ENCODE peak calls at places on chromosome 2, in ten cellular contexts. One of them, this sample, is unnamed.

GRCh38 chr2:139439100-139439499 is 658.9 kb upstream of the NXPH2 start:
- DNase-seq in ELF-1: no peak
- DNase-seq in stimulated activated CD4-positive, alpha-beta T cell treated with anti-CD3 and anti-CD28 coated beads, Interleukin-2, amount 100 ng/mL, for 48 hours: no peak
- DNase-seq in T-helper 22 cell: no peak
- DNase-seq in NCI-H1436: no peak
- DNase-seq in activated effector memory CD4-positive, alpha-beta T cell treated with Interleukin-2 at 50 U/mL for 16 hours: no peak
- DNase-seq in ACHN: no peak
- DNase-seq in HTR-8/SVneo: no peak
- DNase-seq in lower leg skin: no peak
- DNase-seq in cardiac fibroblast: no peak
- DNase-seq in this sample: no peak

GRCh38 chr2:226705965-226706364 is 93.7 kb downstream of the IRS1 start:
- DNase-seq in ELF-1: no peak
- DNase-seq in T-helper 22 cell: no peak
- DNase-seq in lower leg skin: no peak
- DNase-seq in HTR-8/SVneo: no peak
- DNase-seq in activated effector memory CD4-positive, alpha-beta T cell treated with Interleukin-2 at 50 U/mL for 16 hours: no peak
- DNase-seq in ACHN: no peak
- DNase-seq in stimulated activated CD4-positive, alpha-beta T cell treated with anti-CD3 and anti-CD28 coated beads, Interleukin-2, amount 100 ng/mL, for 48 hours: no peak
- DNase-seq in NCI-H1436: no peak
- DNase-seq in cardiac fibroblast: no peak
- DNase-seq in this sample: no peak

GRCh38 chr2:43737097-43737854 is 36.6 kb upstream of the DYNC2LI1 start:
- DNase-seq in NCI-H1436: no peak
- DNase-seq in stimulated activated CD4-positive, alpha-beta T cell treated with anti-CD3 and anti-CD28 coated beads, Interleukin-2, amount 100 ng/mL, for 48 hours: no peak
- DNase-seq in activated effector memory CD4-positive, alpha-beta T cell treated with Interleukin-2 at 50 U/mL for 16 hours: no peak
- DNase-seq in cardiac fibroblast: peak
- DNase-seq in ACHN: peak
- DNase-seq in T-helper 22 cell: no peak
- DNase-seq in ELF-1: peak
- DNase-seq in HTR-8/SVneo: peak
- DNase-seq in lower leg skin: no peak
- DNase-seq in this sample: no peak

GRCh38 chr2:17289669-17290068 is 228.6 kb downstream of the RAD51AP2 start:
- DNase-seq in cardiac fibroblast: no peak
- DNase-seq in activated effector memory CD4-positive, alpha-beta T cell treated with Interleukin-2 at 50 U/mL for 16 hours: no peak
- DNase-seq in HTR-8/SVneo: no peak
- DNase-seq in lower leg skin: no peak
- DNase-seq in NCI-H1436: no peak
- DNase-seq in ELF-1: no peak
- DNase-seq in stimulated activated CD4-positive, alpha-beta T cell treated with anti-CD3 and anti-CD28 coated beads, Interleukin-2, amount 100 ng/mL, for 48 hours: no peak
- DNase-seq in ACHN: no peak
- DNase-seq in T-helper 22 cell: no peak
- DNase-seq in this sample: no peak

GRCh38 chr2:200471324-200471848 is 38.5 kb downstream of the KCTD18 start:
- DNase-seq in HTR-8/SVneo: peak
- DNase-seq in activated effector memory CD4-positive, alpha-beta T cell treated with Interleukin-2 at 50 U/mL for 16 hours: no peak
- DNase-seq in NCI-H1436: peak
- DNase-seq in stimulated activated CD4-positive, alpha-beta T cell treated with anti-CD3 and anti-CD28 coated beads, Interleukin-2, amount 100 ng/mL, for 48 hours: peak
- DNase-seq in ELF-1: no peak
- DNase-seq in ACHN: peak
- DNase-seq in lower leg skin: no peak
- DNase-seq in T-helper 22 cell: peak
- DNase-seq in cardiac fibroblast: peak
- DNase-seq in this sample: no peak

GRCh38 chr2:75892490-75892889 is 181.8 kb upstream of the GCFC2 start:
- DNase-seq in ACHN: no peak
- DNase-seq in lower leg skin: no peak
- DNase-seq in activated effector memory CD4-positive, alpha-beta T cell treated with Interleukin-2 at 50 U/mL for 16 hours: no peak
- DNase-seq in ELF-1: no peak
- DNase-seq in cardiac fibroblast: no peak
- DNase-seq in HTR-8/SVneo: no peak
- DNase-seq in stimulated activated CD4-positive, alpha-beta T cell treated with anti-CD3 and anti-CD28 coated beads, Interleukin-2, amount 100 ng/mL, for 48 hours: no peak
- DNase-seq in NCI-H1436: no peak
- DNase-seq in T-helper 22 cell: no peak
- DNase-seq in this sample: no peak

GRCh38 chr2:115739574-115739973 is 1297.1 kb downstream of the DPP10 start:
- DNase-seq in stimulated activated CD4-positive, alpha-beta T cell treated with anti-CD3 and anti-CD28 coated beads, Interleukin-2, amount 100 ng/mL, for 48 hours: no peak
- DNase-seq in NCI-H1436: no peak
- DNase-seq in ELF-1: no peak
- DNase-seq in lower leg skin: no peak
- DNase-seq in ACHN: peak
- DNase-seq in HTR-8/SVneo: no peak
- DNase-seq in T-helper 22 cell: no peak
- DNase-seq in activated effector memory CD4-positive, alpha-beta T cell treated with Interleukin-2 at 50 U/mL for 16 hours: no peak
- DNase-seq in cardiac fibroblast: no peak
- DNase-seq in this sample: peak

GRCh38 chr2:223734346-223734745 is 103.0 kb downstream of the AP1S3 start:
- DNase-seq in NCI-H1436: no peak
- DNase-seq in ELF-1: no peak
- DNase-seq in T-helper 22 cell: no peak
- DNase-seq in activated effector memory CD4-positive, alpha-beta T cell treated with Interleukin-2 at 50 U/mL for 16 hours: no peak
- DNase-seq in cardiac fibroblast: peak
- DNase-seq in lower leg skin: no peak
- DNase-seq in stimulated activated CD4-positive, alpha-beta T cell treated with anti-CD3 and anti-CD28 coated beads, Interleukin-2, amount 100 ng/mL, for 48 hours: no peak
- DNase-seq in ACHN: no peak
- DNase-seq in HTR-8/SVneo: no peak
- DNase-seq in this sample: no peak

GRCh38 chr2:181656450-181657261 is at the start of gene CERKL:
- DNase-seq in ELF-1: peak
- DNase-seq in activated effector memory CD4-positive, alpha-beta T cell treated with Interleukin-2 at 50 U/mL for 16 hours: no peak
- DNase-seq in ACHN: peak
- DNase-seq in stimulated activated CD4-positive, alpha-beta T cell treated with anti-CD3 and anti-CD28 coated beads, Interleukin-2, amount 100 ng/mL, for 48 hours: no peak
- DNase-seq in T-helper 22 cell: no peak
- DNase-seq in HTR-8/SVneo: peak
- DNase-seq in cardiac fibroblast: peak
- DNase-seq in NCI-H1436: no peak
- DNase-seq in lower leg skin: no peak
- DNase-seq in this sample: peak

GRCh38 chr2:8389373-8390108 is 292.3 kb upstream of the ID2 start:
- DNase-seq in ELF-1: no peak
- DNase-seq in lower leg skin: no peak
- DNase-seq in ACHN: no peak
- DNase-seq in NCI-H1436: no peak
- DNase-seq in HTR-8/SVneo: no peak
- DNase-seq in stimulated activated CD4-positive, alpha-beta T cell treated with anti-CD3 and anti-CD28 coated beads, Interleukin-2, amount 100 ng/mL, for 48 hours: no peak
- DNase-seq in activated effector memory CD4-positive, alpha-beta T cell treated with Interleukin-2 at 50 U/mL for 16 hours: no peak
- DNase-seq in T-helper 22 cell: no peak
- DNase-seq in cardiac fibroblast: peak
- DNase-seq in this sample: no peak

GRCh38 chr2:171159326-171160118 is 1.2 kb downstream of the TLK1 start:
- DNase-seq in ELF-1: peak
- DNase-seq in lower leg skin: peak
- DNase-seq in NCI-H1436: peak
- DNase-seq in ACHN: peak
- DNase-seq in stimulated activated CD4-positive, alpha-beta T cell treated with anti-CD3 and anti-CD28 coated beads, Interleukin-2, amount 100 ng/mL, for 48 hours: peak
- DNase-seq in T-helper 22 cell: peak
- DNase-seq in HTR-8/SVneo: peak
- DNase-seq in cardiac fibroblast: peak
- DNase-seq in activated effector memory CD4-positive, alpha-beta T cell treated with Interleukin-2 at 50 U/mL for 16 hours: peak
- DNase-seq in this sample: peak

GRCh38 chr2:127128508-127128907 is 21.6 kb upstream of the BIN1 start:
- DNase-seq in stimulated activated CD4-positive, alpha-beta T cell treated with anti-CD3 and anti-CD28 coated beads, Interleukin-2, amount 100 ng/mL, for 48 hours: no peak
- DNase-seq in NCI-H1436: no peak
- DNase-seq in activated effector memory CD4-positive, alpha-beta T cell treated with Interleukin-2 at 50 U/mL for 16 hours: no peak
- DNase-seq in T-helper 22 cell: no peak
- DNase-seq in ACHN: no peak
- DNase-seq in cardiac fibroblast: no peak
- DNase-seq in lower leg skin: no peak
- DNase-seq in ELF-1: peak
- DNase-seq in HTR-8/SVneo: no peak
- DNase-seq in this sample: no peak

GRCh38 chr2:196586511-196586991 is 53.0 kb upstream of the CCDC150 start:
- DNase-seq in ACHN: peak
- DNase-seq in stimulated activated CD4-positive, alpha-beta T cell treated with anti-CD3 and anti-CD28 coated beads, Interleukin-2, amount 100 ng/mL, for 48 hours: no peak
- DNase-seq in ELF-1: no peak
- DNase-seq in cardiac fibroblast: peak
- DNase-seq in activated effector memory CD4-positive, alpha-beta T cell treated with Interleukin-2 at 50 U/mL for 16 hours: no peak
- DNase-seq in lower leg skin: no peak
- DNase-seq in HTR-8/SVneo: peak
- DNase-seq in NCI-H1436: no peak
- DNase-seq in T-helper 22 cell: no peak
- DNase-seq in this sample: no peak

GRCh38 chr2:128547667-128548066 is 229.0 kb upstream of the HS6ST1 start:
- DNase-seq in HTR-8/SVneo: no peak
- DNase-seq in T-helper 22 cell: no peak
- DNase-seq in cardiac fibroblast: no peak
- DNase-seq in NCI-H1436: no peak
- DNase-seq in ELF-1: peak
- DNase-seq in stimulated activated CD4-positive, alpha-beta T cell treated with anti-CD3 and anti-CD28 coated beads, Interleukin-2, amount 100 ng/mL, for 48 hours: no peak
- DNase-seq in activated effector memory CD4-positive, alpha-beta T cell treated with Interleukin-2 at 50 U/mL for 16 hours: no peak
- DNase-seq in ACHN: no peak
- DNase-seq in lower leg skin: no peak
- DNase-seq in this sample: no peak

GRCh38 chr2:56183643-56184499 is at the start of gene CCDC85A:
- DNase-seq in NCI-H1436: peak
- DNase-seq in T-helper 22 cell: no peak
- DNase-seq in ELF-1: peak
- DNase-seq in stimulated activated CD4-positive, alpha-beta T cell treated with anti-CD3 and anti-CD28 coated beads, Interleukin-2, amount 100 ng/mL, for 48 hours: peak
- DNase-seq in cardiac fibroblast: peak
- DNase-seq in lower leg skin: peak
- DNase-seq in activated effector memory CD4-positive, alpha-beta T cell treated with Interleukin-2 at 50 U/mL for 16 hours: peak
- DNase-seq in ACHN: peak
- DNase-seq in HTR-8/SVneo: peak
- DNase-seq in this sample: peak

GRCh38 chr2:84971799-84972790 is 1.1 kb downstream of the KCMF1 start:
- DNase-seq in T-helper 22 cell: peak
- DNase-seq in cardiac fibroblast: peak
- DNase-seq in NCI-H1436: no peak
- DNase-seq in activated effector memory CD4-positive, alpha-beta T cell treated with Interleukin-2 at 50 U/mL for 16 hours: peak
- DNase-seq in ELF-1: peak
- DNase-seq in lower leg skin: peak
- DNase-seq in ACHN: peak
- DNase-seq in HTR-8/SVneo: no peak
- DNase-seq in stimulated activated CD4-positive, alpha-beta T cell treated with anti-CD3 and anti-CD28 coated beads, Interleukin-2, amount 100 ng/mL, for 48 hours: peak
- DNase-seq in this sample: peak

GRCh38 chr2:73089270-73090030 is 17.9 kb upstream of the SFXN5 start:
- DNase-seq in ELF-1: peak
- DNase-seq in stimulated activated CD4-positive, alpha-beta T cell treated with anti-CD3 and anti-CD28 coated beads, Interleukin-2, amount 100 ng/mL, for 48 hours: no peak
- DNase-seq in HTR-8/SVneo: peak
- DNase-seq in NCI-H1436: no peak
- DNase-seq in lower leg skin: no peak
- DNase-seq in activated effector memory CD4-positive, alpha-beta T cell treated with Interleukin-2 at 50 U/mL for 16 hours: no peak
- DNase-seq in cardiac fibroblast: peak
- DNase-seq in T-helper 22 cell: no peak
- DNase-seq in ACHN: peak
- DNase-seq in this sample: no peak

GRCh38 chr2:224640694-224641093 is 55.5 kb upstream of the CUL3 start:
- DNase-seq in NCI-H1436: no peak
- DNase-seq in lower leg skin: no peak
- DNase-seq in HTR-8/SVneo: no peak
- DNase-seq in ACHN: no peak
- DNase-seq in cardiac fibroblast: no peak
- DNase-seq in T-helper 22 cell: no peak
- DNase-seq in stimulated activated CD4-positive, alpha-beta T cell treated with anti-CD3 and anti-CD28 coated beads, Interleukin-2, amount 100 ng/mL, for 48 hours: no peak
- DNase-seq in activated effector memory CD4-positive, alpha-beta T cell treated with Interleukin-2 at 50 U/mL for 16 hours: no peak
- DNase-seq in ELF-1: no peak
- DNase-seq in this sample: no peak

GRCh38 chr2:145987797-145988196 is 1467.9 kb upstream of the ZEB2 start:
- DNase-seq in cardiac fibroblast: no peak
- DNase-seq in T-helper 22 cell: no peak
- DNase-seq in activated effector memory CD4-positive, alpha-beta T cell treated with Interleukin-2 at 50 U/mL for 16 hours: no peak
- DNase-seq in ACHN: no peak
- DNase-seq in HTR-8/SVneo: no peak
- DNase-seq in stimulated activated CD4-positive, alpha-beta T cell treated with anti-CD3 and anti-CD28 coated beads, Interleukin-2, amount 100 ng/mL, for 48 hours: no peak
- DNase-seq in lower leg skin: no peak
- DNase-seq in NCI-H1436: no peak
- DNase-seq in ELF-1: no peak
- DNase-seq in this sample: no peak

GRCh38 chr2:50347355-50348044 is 684.4 kb downstream of the NRXN1 start:
- DNase-seq in T-helper 22 cell: no peak
- DNase-seq in stimulated activated CD4-positive, alpha-beta T cell treated with anti-CD3 and anti-CD28 coated beads, Interleukin-2, amount 100 ng/mL, for 48 hours: no peak
- DNase-seq in ACHN: no peak
- DNase-seq in HTR-8/SVneo: no peak
- DNase-seq in cardiac fibroblast: no peak
- DNase-seq in NCI-H1436: no peak
- DNase-seq in activated effector memory CD4-positive, alpha-beta T cell treated with Interleukin-2 at 50 U/mL for 16 hours: no peak
- DNase-seq in lower leg skin: no peak
- DNase-seq in ELF-1: peak
- DNase-seq in this sample: peak

GRCh38 chr2:26344581-26345283 is 1.2 kb upstream of the SELENOI start:
- DNase-seq in NCI-H1436: peak
- DNase-seq in lower leg skin: no peak
- DNase-seq in ACHN: peak
- DNase-seq in ELF-1: peak
- DNase-seq in HTR-8/SVneo: no peak
- DNase-seq in stimulated activated CD4-positive, alpha-beta T cell treated with anti-CD3 and anti-CD28 coated beads, Interleukin-2, amount 100 ng/mL, for 48 hours: no peak
- DNase-seq in activated effector memory CD4-positive, alpha-beta T cell treated with Interleukin-2 at 50 U/mL for 16 hours: no peak
- DNase-seq in T-helper 22 cell: no peak
- DNase-seq in cardiac fibroblast: peak
- DNase-seq in this sample: no peak

GRCh38 chr2:53985646-53986045 is 14.9 kb upstream of the PSME4 start:
- DNase-seq in cardiac fibroblast: no peak
- DNase-seq in ACHN: no peak
- DNase-seq in ELF-1: no peak
- DNase-seq in lower leg skin: no peak
- DNase-seq in T-helper 22 cell: no peak
- DNase-seq in NCI-H1436: no peak
- DNase-seq in stimulated activated CD4-positive, alpha-beta T cell treated with anti-CD3 and anti-CD28 coated beads, Interleukin-2, amount 100 ng/mL, for 48 hours: no peak
- DNase-seq in activated effector memory CD4-positive, alpha-beta T cell treated with Interleukin-2 at 50 U/mL for 16 hours: no peak
- DNase-seq in HTR-8/SVneo: no peak
- DNase-seq in this sample: no peak

GRCh38 chr2:121810959-121811853 is 55.8 kb downstream of the TSN start:
- DNase-seq in lower leg skin: peak
- DNase-seq in T-helper 22 cell: no peak
- DNase-seq in NCI-H1436: peak
- DNase-seq in cardiac fibroblast: peak
- DNase-seq in stimulated activated CD4-positive, alpha-beta T cell treated with anti-CD3 and anti-CD28 coated beads, Interleukin-2, amount 100 ng/mL, for 48 hours: peak
- DNase-seq in HTR-8/SVneo: peak
- DNase-seq in ELF-1: peak
- DNase-seq in activated effector memory CD4-positive, alpha-beta T cell treated with Interleukin-2 at 50 U/mL for 16 hours: no peak
- DNase-seq in ACHN: peak
- DNase-seq in this sample: peak

GRCh38 chr2:101999122-101999789 is 7.5 kb downstream of the IL1R2 start:
- DNase-seq in ACHN: peak
- DNase-seq in cardiac fibroblast: peak
- DNase-seq in NCI-H1436: no peak
- DNase-seq in ELF-1: no peak
- DNase-seq in stimulated activated CD4-positive, alpha-beta T cell treated with anti-CD3 and anti-CD28 coated beads, Interleukin-2, amount 100 ng/mL, for 48 hours: peak
- DNase-seq in T-helper 22 cell: no peak
- DNase-seq in activated effector memory CD4-positive, alpha-beta T cell treated with Interleukin-2 at 50 U/mL for 16 hours: no peak
- DNase-seq in lower leg skin: no peak
- DNase-seq in HTR-8/SVneo: no peak
- DNase-seq in this sample: no peak

GRCh38 chr2:199310654-199311275 is 147.0 kb downstream of the SATB2 start:
- DNase-seq in NCI-H1436: peak
- DNase-seq in activated effector memory CD4-positive, alpha-beta T cell treated with Interleukin-2 at 50 U/mL for 16 hours: no peak
- DNase-seq in HTR-8/SVneo: no peak
- DNase-seq in T-helper 22 cell: no peak
- DNase-seq in ACHN: no peak
- DNase-seq in cardiac fibroblast: no peak
- DNase-seq in stimulated activated CD4-positive, alpha-beta T cell treated with anti-CD3 and anti-CD28 coated beads, Interleukin-2, amount 100 ng/mL, for 48 hours: no peak
- DNase-seq in ELF-1: no peak
- DNase-seq in lower leg skin: no peak
- DNase-seq in this sample: no peak

GRCh38 chr2:182946949-182947348 is 80.5 kb upstream of the FRZB start:
- DNase-seq in ELF-1: no peak
- DNase-seq in ACHN: no peak
- DNase-seq in T-helper 22 cell: no peak
- DNase-seq in stimulated activated CD4-positive, alpha-beta T cell treated with anti-CD3 and anti-CD28 coated beads, Interleukin-2, amount 100 ng/mL, for 48 hours: no peak
- DNase-seq in HTR-8/SVneo: peak
- DNase-seq in cardiac fibroblast: peak
- DNase-seq in lower leg skin: no peak
- DNase-seq in NCI-H1436: no peak
- DNase-seq in activated effector memory CD4-positive, alpha-beta T cell treated with Interleukin-2 at 50 U/mL for 16 hours: no peak
- DNase-seq in this sample: no peak

GRCh38 chr2:21358971-21359370 is 235.2 kb downstream of the TDRD15 start:
- DNase-seq in ELF-1: no peak
- DNase-seq in ACHN: no peak
- DNase-seq in NCI-H1436: no peak
- DNase-seq in T-helper 22 cell: no peak
- DNase-seq in stimulated activated CD4-positive, alpha-beta T cell treated with anti-CD3 and anti-CD28 coated beads, Interleukin-2, amount 100 ng/mL, for 48 hours: no peak
- DNase-seq in HTR-8/SVneo: no peak
- DNase-seq in cardiac fibroblast: no peak
- DNase-seq in lower leg skin: no peak
- DNase-seq in activated effector memory CD4-positive, alpha-beta T cell treated with Interleukin-2 at 50 U/mL for 16 hours: no peak
- DNase-seq in this sample: no peak

GRCh38 chr2:111071480-111072143 is 49.1 kb upstream of the BCL2L11 start:
- DNase-seq in T-helper 22 cell: no peak
- DNase-seq in HTR-8/SVneo: peak
- DNase-seq in cardiac fibroblast: peak
- DNase-seq in lower leg skin: peak
- DNase-seq in NCI-H1436: no peak
- DNase-seq in activated effector memory CD4-positive, alpha-beta T cell treated with Interleukin-2 at 50 U/mL for 16 hours: no peak
- DNase-seq in stimulated activated CD4-positive, alpha-beta T cell treated with anti-CD3 and anti-CD28 coated beads, Interleukin-2, amount 100 ng/mL, for 48 hours: no peak
- DNase-seq in ACHN: peak
- DNase-seq in ELF-1: no peak
- DNase-seq in this sample: peak

This sample was measured in endothelial cell.